ENCODE peak calls at places on chromosomes 3 and 15, in seven cellular contexts. A is Peyer's patch, D is fibroblast of lung, S is psoas muscle, O is lower lobe of right lung, B is IMR-90, U is OCI-LY7. T is an unnamed sample.

GRCh38 chr15:74843891-74844299 is 939 bp upstream of the ULK3 start:
- DNase-seq in U (no peak), S (no peak), D (no peak), O (no peak), B (no peak), A (no peak), T (no peak)

GRCh38 chr3:66107855-66108254 is 69.1 kb upstream of the MAGI1 start:
- DNase-seq in B (peak; percentile 50), S (no peak), U (no peak), O (no peak), A (no peak), D (peak; percentile 80), T (no peak)

GRCh38 chr3:171173732-171174131 is 147.2 kb upstream of the SLC2A2 start:
- DNase-seq in O (peak; percentile 62), A (no peak), U (no peak), S (peak; percentile 51), B (no peak), D (no peak), T (no peak)

GRCh38 chr3:71219744-71220638 is 363.5 kb downstream of the FOXP1 start:
- DNase-seq in D (no peak), S (no peak), U (no peak), A (no peak), O (no peak), B (no peak), T (no peak)

GRCh38 chr15:51931016-51931415 is 40.6 kb downstream of the LEO1 start:
- DNase-seq in O (no peak), A (no peak), D (no peak), S (no peak), B (no peak), U (no peak), T (no peak)

GRCh38 chr15:19956124-19956796 is 585.3 kb downstream of the GOLGA6L6 start:
- DNase-seq in B (no peak), A (no peak), S (no peak), O (no peak), U (no peak), D (no peak), T (no peak)

GRCh38 chr3:188153949-188154757 is at the start of gene LPP:
- DNase-seq in S (peak; percentile 90), A (peak; percentile 67), D (peak; percentile 77), O (peak; percentile 91), B (peak; percentile 77), U (peak; percentile 79), T (peak; percentile 30)

GRCh38 chr3:127679534-127680145 is 6.9 kb downstream of the ABTB1 start:
- DNase-seq in O (no peak), S (peak; percentile 56), A (no peak), U (no peak), D (no peak), B (no peak), T (no peak)

GRCh38 chr3:58899953-58900298 is 149.9 kb downstream of the CFAP20DC start:
- DNase-seq in O (no peak), B (no peak), S (no peak), U (no peak), A (no peak), D (peak; percentile 30), T (no peak)

GRCh38 chr3:184711366-184712247 is at the start of gene MAGEF1:
- DNase-seq in A (peak; percentile 80), O (peak; percentile 86), S (peak; percentile 86), B (peak; percentile 81), U (peak; percentile 83), D (peak; percentile 94), T (peak; percentile 89)

GRCh38 chr3:197846491-197846890 is 55.4 kb downstream of the LRCH3 start:
- DNase-seq in O (no peak), U (no peak), S (no peak), A (no peak), B (no peak), D (no peak), T (no peak)

GRCh38 chr3:102163039-102163817 is 271.6 kb upstream of the ZPLD1 start:
- DNase-seq in B (peak; percentile 58), S (peak; percentile 61), D (peak; percentile 79), U (no peak), O (no peak), A (no peak), T (no peak)

GRCh38 chr3:133910422-133910821 is 14.7 kb upstream of the RAB6B start:
- DNase-seq in D (no peak), B (no peak), O (no peak), A (no peak), U (no peak), S (no peak), T (no peak)
- TF ChIP-seq CTCF in D (no peak), B (no peak), O (no peak), A (no peak), U (peak; percentile 30), S (no peak), T (no peak)

GRCh38 chr3:53196575-53197407 is 35.8 kb downstream of the PRKCD start:
- DNase-seq in S (no peak), O (peak; percentile 67), D (peak; percentile 62), U (peak; percentile 93), B (peak; percentile 62), A (peak; percentile 82), T (peak; percentile 62)
- H3K4me3 ChIP-seq in S (no peak overlapping the region), O (no peak overlapping the region), D (no peak overlapping the region), U (peak overlapping the region; percentile 71), B (no peak overlapping the region), A (no peak overlapping the region), T (peak overlapping the region; percentile 4)

DNA sequence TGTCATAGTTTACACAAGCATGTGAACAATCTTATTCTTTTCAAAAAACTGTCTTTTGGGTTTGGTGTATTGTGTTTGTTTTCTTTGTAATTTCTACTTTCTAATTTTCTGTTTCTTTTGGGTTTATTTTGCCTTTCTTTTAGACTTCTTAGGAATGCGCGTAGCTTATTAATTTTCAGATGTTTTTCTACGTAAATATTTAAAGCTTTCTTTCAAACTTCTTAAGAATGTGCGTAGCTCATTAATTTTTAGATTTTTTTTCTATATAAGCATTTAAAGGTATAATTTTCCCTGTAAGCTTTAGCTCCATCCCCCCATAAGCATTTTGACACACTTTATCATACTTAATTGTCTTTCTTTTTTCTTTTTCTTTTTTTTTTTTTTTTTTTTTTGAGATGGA is 55.2 kb downstream of the RAD54L2 start:
- DNase-seq in U (no peak), B (no peak), S (no peak), D (no peak), A (no peak), O (no peak), T (no peak)
- H3K36me3 ChIP-seq in U (peaks cover 31% of the 10 kb centered on the region), B (peaks cover 10% of the 10 kb centered on the region), S (peaks cover 31% of the 10 kb centered on the region), D (no peaks in the 10 kb centered on the region), A (peaks cover 20% of the 10 kb centered on the region), O (peaks cover 42% of the 10 kb centered on the region), T (no peaks in the 10 kb centered on the region)

GRCh38 chr3:108552267-108553159 is 36.7 kb downstream of the CIP2A start:
- DNase-seq in B (peak; percentile 56), O (no peak), S (no peak), D (peak; percentile 29), A (no peak), U (peak; percentile 28), T (no peak)
- TF ChIP-seq CTCF in B (peak; percentile 60), O (peak; percentile 53), S (peak; percentile 62), D (no peak), A (peak; percentile 56), U (peak; percentile 81), T (peak; percentile 23)

DNA sequence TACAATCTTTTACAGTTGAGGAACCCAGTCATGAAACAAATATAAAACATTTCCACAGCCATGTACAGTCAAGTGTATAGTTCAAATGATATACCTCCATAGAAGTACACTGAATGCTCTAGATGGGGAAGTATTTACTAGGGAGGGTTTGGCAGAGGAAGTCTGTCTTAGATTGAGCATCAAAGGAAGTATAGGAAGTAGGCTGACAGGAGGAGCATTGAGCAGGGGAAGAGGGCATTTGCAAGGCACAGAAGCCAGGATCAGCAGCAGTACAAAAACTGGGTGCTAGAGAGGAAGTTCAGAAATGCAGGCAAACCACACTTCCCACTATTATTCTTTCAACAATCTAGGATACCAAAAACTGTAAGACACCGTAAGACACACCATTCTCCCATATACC is 122.6 kb downstream of the ANO10 start:
- DNase-seq in U (no peak), B (no peak), S (no peak), A (no peak), D (no peak), O (no peak), T (no peak)
- H3K4me3 ChIP-seq in U (no peak overlapping the region), B (no peak overlapping the region), S (no peak overlapping the region), A (no peak overlapping the region), D (no peak overlapping the region), O (no peak overlapping the region), T (no peak overlapping the region)

DNA sequence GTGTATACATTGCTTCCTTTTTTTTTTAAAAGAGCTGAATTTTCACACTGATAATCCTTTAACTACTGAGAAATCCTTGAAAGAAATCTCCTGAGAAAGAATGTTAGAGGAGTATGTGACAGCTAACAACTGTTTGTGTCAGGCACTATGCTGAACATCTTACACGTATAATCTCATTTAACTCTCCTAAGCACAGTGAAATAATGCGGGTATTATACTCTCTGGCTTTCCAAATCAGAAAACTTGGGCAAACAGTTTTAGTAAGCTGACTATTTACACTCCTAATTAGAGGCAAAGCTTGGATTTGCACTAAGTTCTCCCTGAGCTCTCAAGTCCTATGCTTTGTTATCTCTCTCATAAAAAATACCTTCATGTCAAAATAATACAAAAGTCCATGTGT is 69.3 kb downstream of the SMARCC1 start:
- DNase-seq in O (no peak), D (no peak), S (no peak), U (no peak), A (no peak), B (no peak), T (no peak)
- H3K36me3 ChIP-seq in O (peaks cover 75% of the 10 kb centered on the region), D (no peaks in the 10 kb centered on the region), S (peaks cover 86% of the 10 kb centered on the region), U (peaks cover 97% of the 10 kb centered on the region), A (peaks cover 59% of the 10 kb centered on the region), B (peaks cover 29% of the 10 kb centered on the region), T (no peaks in the 10 kb centered on the region)

DNA sequence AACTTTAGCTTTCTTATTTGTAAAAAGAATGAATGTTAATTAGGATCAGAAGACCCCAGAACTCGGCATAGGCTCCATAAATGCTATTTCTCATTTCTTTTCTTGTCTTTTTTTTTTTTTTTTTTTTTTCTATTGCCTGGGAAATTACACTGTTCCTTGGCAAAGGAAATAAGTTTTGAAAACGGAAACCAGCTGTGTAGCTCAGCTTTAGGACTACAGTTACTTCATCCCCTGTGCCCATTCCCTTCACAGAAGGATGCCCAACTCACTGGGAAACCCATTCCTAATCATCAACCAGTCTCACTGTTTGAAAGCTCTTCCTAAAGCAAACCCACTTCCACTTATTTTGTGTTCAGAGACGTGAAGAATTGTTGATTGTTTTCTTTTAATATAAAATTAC is 254.0 kb upstream of the IL12A start:
- DNase-seq in S (no peak), A (no peak), U (no peak), O (no peak), D (no peak), B (no peak), T (no peak)
- TF ChIP-seq CTCF in S (no peak), A (no peak), U (no peak), O (no peak), D (no peak), B (no peak), T (no peak)

GRCh38 chr15:59591372-59591771 is 20.2 kb upstream of the GCNT3 start:
- DNase-seq in B (no peak), U (no peak), S (no peak), O (no peak), A (no peak), D (no peak), T (no peak)
- H3K4me3 ChIP-seq in B (no peak overlapping the region), U (no peak overlapping the region), S (no peak overlapping the region), O (no peak overlapping the region), A (no peak overlapping the region), D (no peak overlapping the region), T (no peak overlapping the region)